ENCODE peak calls at places on chromosomes 7 and 10, in eight cellular contexts. One of them, this sample, is unnamed.

GRCh38 chr7:22651534-22652243 is 75.3 kb upstream of the IL6 start:
- DNase-seq in IMR-90: peak; percentile 83
- DNase-seq in heart left ventricle: no peak
- DNase-seq in PC-3: peak; percentile 74
- DNase-seq in left lung: no peak
- DNase-seq in psoas muscle: no peak
- DNase-seq in CD4-positive, alpha-beta memory T cell: no peak
- DNase-seq in SJSA1: peak; percentile 86
- DNase-seq in this sample: no peak

GRCh38 chr7:71497233-71497946 is 365.4 kb downstream of the GALNT17 start:
- DNase-seq in left lung: no peak
- DNase-seq in heart left ventricle: peak; percentile 36
- DNase-seq in SJSA1: no peak
- DNase-seq in IMR-90: no peak
- DNase-seq in psoas muscle: no peak
- DNase-seq in CD4-positive, alpha-beta memory T cell: no peak
- DNase-seq in PC-3: no peak
- DNase-seq in this sample: no peak

GRCh38 chr7:137441451-137441850 is 97.9 kb upstream of the PTN start:
- DNase-seq in left lung: no peak
- DNase-seq in IMR-90: no peak
- DNase-seq in CD4-positive, alpha-beta memory T cell: no peak
- DNase-seq in SJSA1: no peak
- DNase-seq in psoas muscle: no peak
- DNase-seq in heart left ventricle: no peak
- DNase-seq in PC-3: no peak
- DNase-seq in this sample: no peak

GRCh38 chr7:80002865-80003264 is 131.8 kb upstream of the GNAI1 start:
- DNase-seq in PC-3: no peak
- DNase-seq in IMR-90: peak; percentile 38
- DNase-seq in SJSA1: no peak
- DNase-seq in psoas muscle: no peak
- DNase-seq in left lung: no peak
- DNase-seq in CD4-positive, alpha-beta memory T cell: no peak
- DNase-seq in heart left ventricle: no peak
- DNase-seq in this sample: no peak

GRCh38 chr10:46547881-46548780 is 8.3 kb downstream of the GPRIN2 start:
- DNase-seq in heart left ventricle: peak; percentile 24
- DNase-seq in IMR-90: peak; percentile 51
- DNase-seq in PC-3: peak; percentile 24
- DNase-seq in psoas muscle: peak; percentile 15
- DNase-seq in SJSA1: peak; percentile 44
- DNase-seq in left lung: peak; percentile 81
- DNase-seq in CD4-positive, alpha-beta memory T cell: no peak
- DNase-seq in this sample: no peak

GRCh38 chr7:98548981-98549380 is 68.1 kb upstream of the NPTX2 start:
- DNase-seq in IMR-90: no peak
- DNase-seq in CD4-positive, alpha-beta memory T cell: no peak
- DNase-seq in PC-3: no peak
- DNase-seq in left lung: no peak
- DNase-seq in psoas muscle: no peak
- DNase-seq in heart left ventricle: no peak
- DNase-seq in SJSA1: no peak
- DNase-seq in this sample: no peak

GRCh38 chr10:69647819-69648218 is 17.8 kb downstream of the FAM241B start:
- DNase-seq in left lung: no peak
- DNase-seq in PC-3: no peak
- DNase-seq in IMR-90: no peak
- DNase-seq in psoas muscle: no peak
- DNase-seq in SJSA1: no peak
- DNase-seq in heart left ventricle: no peak
- DNase-seq in CD4-positive, alpha-beta memory T cell: no peak
- DNase-seq in this sample: no peak

GRCh38 chr7:101330011-101330484 is 8.4 kb upstream of the IFT22 start:
- DNase-seq in psoas muscle: no peak
- DNase-seq in IMR-90: no peak
- DNase-seq in heart left ventricle: peak; percentile 56
- DNase-seq in PC-3: no peak
- DNase-seq in SJSA1: no peak
- DNase-seq in left lung: peak; percentile 40
- DNase-seq in CD4-positive, alpha-beta memory T cell: no peak
- DNase-seq in this sample: no peak

GRCh38 chr10:30980951-30981616 is 50.6 kb downstream of the ZNF438 start:
- DNase-seq in SJSA1: no peak
- DNase-seq in CD4-positive, alpha-beta memory T cell: no peak
- DNase-seq in heart left ventricle: peak; percentile 81
- DNase-seq in psoas muscle: peak; percentile 45
- DNase-seq in PC-3: peak; percentile 53
- DNase-seq in IMR-90: peak; percentile 63
- DNase-seq in left lung: no peak
- DNase-seq in this sample: no peak

GRCh38 chr7:101116898-101117297 is 10.0 kb upstream of the SERPINE1 start:
- DNase-seq in psoas muscle: no peak
- DNase-seq in left lung: no peak
- DNase-seq in SJSA1: no peak
- DNase-seq in IMR-90: no peak
- DNase-seq in heart left ventricle: no peak
- DNase-seq in PC-3: no peak
- DNase-seq in CD4-positive, alpha-beta memory T cell: no peak
- DNase-seq in this sample: no peak

GRCh38 chr10:33365871-33366411 is 31.5 kb upstream of the NRP1 start:
- DNase-seq in CD4-positive, alpha-beta memory T cell: no peak
- DNase-seq in left lung: no peak
- DNase-seq in heart left ventricle: no peak
- DNase-seq in psoas muscle: no peak
- DNase-seq in IMR-90: peak; percentile 98
- DNase-seq in PC-3: peak; percentile 100
- DNase-seq in SJSA1: peak; percentile 77
- DNase-seq in this sample: no peak

GRCh38 chr7:69564454-69565417 is 33.5 kb upstream of the AUTS2 start:
- DNase-seq in PC-3: no peak
- DNase-seq in psoas muscle: no peak
- DNase-seq in IMR-90: no peak
- DNase-seq in left lung: no peak
- DNase-seq in SJSA1: no peak
- DNase-seq in CD4-positive, alpha-beta memory T cell: no peak
- DNase-seq in heart left ventricle: peak; percentile 29
- DNase-seq in this sample: no peak

GRCh38 chr7:34875481-34875880 is 161.8 kb downstream of the DPY19L1 start:
- DNase-seq in SJSA1: no peak
- DNase-seq in psoas muscle: no peak
- DNase-seq in CD4-positive, alpha-beta memory T cell: no peak
- DNase-seq in PC-3: no peak
- DNase-seq in left lung: no peak
- DNase-seq in IMR-90: no peak
- DNase-seq in heart left ventricle: no peak
- DNase-seq in this sample: no peak

GRCh38 chr7:46745700-46746090 is 824.6 kb upstream of the IGFBP3 start:
- DNase-seq in left lung: no peak
- DNase-seq in heart left ventricle: no peak
- DNase-seq in CD4-positive, alpha-beta memory T cell: no peak
- DNase-seq in PC-3: peak; percentile 2
- DNase-seq in psoas muscle: no peak
- DNase-seq in SJSA1: no peak
- DNase-seq in IMR-90: peak; percentile 21
- DNase-seq in this sample: no peak

GRCh38 chr7:20438665-20439376 is 108.1 kb downstream of the ITGB8 start:
- DNase-seq in IMR-90: no peak
- DNase-seq in SJSA1: no peak
- DNase-seq in heart left ventricle: no peak
- DNase-seq in psoas muscle: no peak
- DNase-seq in left lung: no peak
- DNase-seq in PC-3: no peak
- DNase-seq in CD4-positive, alpha-beta memory T cell: no peak
- DNase-seq in this sample: no peak

GRCh38 chr10:77037735-77038411 is 599.7 kb downstream of the KCNMA1 start:
- DNase-seq in left lung: no peak
- DNase-seq in SJSA1: no peak
- DNase-seq in psoas muscle: no peak
- DNase-seq in PC-3: no peak
- DNase-seq in IMR-90: no peak
- DNase-seq in heart left ventricle: no peak
- DNase-seq in CD4-positive, alpha-beta memory T cell: no peak
- DNase-seq in this sample: no peak

GRCh38 chr10:126290232-126290631 is 98.0 kb downstream of the ADAM12 start:
- DNase-seq in psoas muscle: no peak
- DNase-seq in PC-3: no peak
- DNase-seq in CD4-positive, alpha-beta memory T cell: no peak
- DNase-seq in SJSA1: no peak
- DNase-seq in heart left ventricle: no peak
- DNase-seq in IMR-90: no peak
- DNase-seq in left lung: no peak
- DNase-seq in this sample: no peak

GRCh38 chr7:112989531-112989930 is 97.1 kb downstream of the GPR85 start:
- DNase-seq in heart left ventricle: no peak
- DNase-seq in PC-3: peak; percentile 44
- DNase-seq in left lung: no peak
- DNase-seq in psoas muscle: no peak
- DNase-seq in SJSA1: no peak
- DNase-seq in IMR-90: peak; percentile 43
- DNase-seq in CD4-positive, alpha-beta memory T cell: no peak
- DNase-seq in this sample: no peak

GRCh38 chr7:504221-505081 is 15.2 kb downstream of the PDGFA start:
- DNase-seq in SJSA1: no peak
- DNase-seq in IMR-90: no peak
- DNase-seq in psoas muscle: peak; percentile 11
- DNase-seq in PC-3: no peak
- DNase-seq in heart left ventricle: peak; percentile 32
- DNase-seq in left lung: peak; percentile 83
- DNase-seq in CD4-positive, alpha-beta memory T cell: no peak
- DNase-seq in this sample: no peak

GRCh38 chr10:32141018-32141807 is 85.0 kb upstream of the KIF5B start:
- DNase-seq in heart left ventricle: no peak
- DNase-seq in IMR-90: peak; percentile 33
- DNase-seq in CD4-positive, alpha-beta memory T cell: no peak
- DNase-seq in PC-3: no peak
- DNase-seq in psoas muscle: no peak
- DNase-seq in SJSA1: no peak
- DNase-seq in left lung: no peak
- DNase-seq in this sample: no peak

GRCh38 chr7:158386866-158387820 is 200.5 kb downstream of the PTPRN2 start:
- DNase-seq in heart left ventricle: no peak
- DNase-seq in CD4-positive, alpha-beta memory T cell: no peak
- DNase-seq in IMR-90: no peak
- DNase-seq in left lung: no peak
- DNase-seq in PC-3: no peak
- DNase-seq in SJSA1: no peak
- DNase-seq in psoas muscle: no peak
- DNase-seq in this sample: no peak

DNA sequence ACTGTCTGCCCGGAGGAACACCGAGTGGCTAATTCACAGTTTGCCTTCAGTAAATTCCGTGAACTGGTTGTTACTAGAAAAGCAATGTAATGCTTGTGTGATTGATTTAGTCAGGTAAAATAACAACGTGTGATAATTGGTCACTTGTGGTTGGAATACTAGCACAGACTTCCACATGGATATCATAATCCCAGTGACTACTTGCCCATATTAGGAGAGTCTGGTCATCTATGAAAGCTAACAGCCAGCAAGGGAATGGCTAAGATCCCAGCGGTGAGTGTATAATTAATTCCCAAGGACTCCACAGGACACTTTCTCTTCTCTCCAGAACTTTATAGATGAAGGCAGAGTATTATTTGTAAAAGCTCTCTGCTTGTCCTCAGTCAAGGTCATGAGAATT is 662.5 kb upstream of the TEX47 start:
- DNase-seq in left lung: no peak
- DNase-seq in PC-3: no peak
- DNase-seq in IMR-90: no peak
- DNase-seq in heart left ventricle: no peak
- DNase-seq in CD4-positive, alpha-beta memory T cell: no peak
- DNase-seq in SJSA1: no peak
- DNase-seq in psoas muscle: no peak
- DNase-seq in this sample: no peak
- H3K4me1 ChIP-seq in left lung: no peaks in the 10 kb centered on the region
- H3K4me1 ChIP-seq in PC-3: no peaks in the 10 kb centered on the region
- H3K4me1 ChIP-seq in IMR-90: no peaks in the 10 kb centered on the region
- H3K4me1 ChIP-seq in heart left ventricle: no peaks in the 10 kb centered on the region
- H3K4me1 ChIP-seq in CD4-positive, alpha-beta memory T cell: no peaks in the 10 kb centered on the region
- H3K4me1 ChIP-seq in SJSA1: no peaks in the 10 kb centered on the region
- H3K4me1 ChIP-seq in psoas muscle: no peaks in the 10 kb centered on the region
- H3K4me1 ChIP-seq in this sample: no peaks in the 10 kb centered on the region

DNA sequence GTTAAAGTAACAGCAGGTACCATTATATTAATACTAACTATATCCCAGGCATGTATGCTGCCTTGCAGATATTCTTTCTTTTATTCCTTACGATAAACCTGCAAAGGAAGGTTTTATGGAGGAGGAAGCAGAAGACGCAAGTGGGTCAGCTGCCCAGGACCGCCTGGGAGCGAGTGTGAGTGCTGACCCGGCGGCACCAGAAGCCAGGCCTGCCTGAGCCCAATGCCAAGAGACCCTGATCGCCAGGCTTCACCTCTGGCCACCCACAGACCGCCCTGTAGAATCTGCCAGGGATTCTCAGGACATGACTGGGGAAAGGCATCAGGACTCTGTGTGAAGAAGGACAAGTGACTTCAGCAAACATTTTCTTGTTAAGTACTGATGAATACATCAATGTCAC is 26.3 kb downstream of the PITRM1 start:
- DNase-seq in heart left ventricle: no peak
- DNase-seq in CD4-positive, alpha-beta memory T cell: no peak
- DNase-seq in PC-3: no peak
- DNase-seq in psoas muscle: no peak
- DNase-seq in IMR-90: no peak
- DNase-seq in SJSA1: no peak
- DNase-seq in left lung: no peak
- DNase-seq in this sample: no peak
- H3K36me3 ChIP-seq in heart left ventricle: peaks cover 48% of the 10 kb centered on the region
- H3K36me3 ChIP-seq in CD4-positive, alpha-beta memory T cell: peaks cover 84% of the 10 kb centered on the region
- H3K36me3 ChIP-seq in PC-3: peaks cover 6% of the 10 kb centered on the region
- H3K36me3 ChIP-seq in psoas muscle: peaks cover 100% of the 10 kb centered on the region
- H3K36me3 ChIP-seq in IMR-90: peaks cover 78% of the 10 kb centered on the region
- H3K36me3 ChIP-seq in SJSA1: peaks cover 100% of the 10 kb centered on the region
- H3K36me3 ChIP-seq in left lung: no peaks in the 10 kb centered on the region
- H3K36me3 ChIP-seq in this sample: peaks cover 87% of the 10 kb centered on the region

GRCh38 chr7:13872751-13873150 is 116.7 kb downstream of the ETV1 start:
- DNase-seq in SJSA1: no peak
- DNase-seq in PC-3: no peak
- DNase-seq in CD4-positive, alpha-beta memory T cell: no peak
- DNase-seq in IMR-90: no peak
- DNase-seq in heart left ventricle: no peak
- DNase-seq in psoas muscle: no peak
- DNase-seq in left lung: no peak
- DNase-seq in this sample: no peak
- H3K27ac ChIP-seq in SJSA1: no peak overlapping the region
- H3K27ac ChIP-seq in PC-3: no peak overlapping the region
- H3K27ac ChIP-seq in CD4-positive, alpha-beta memory T cell: no peak overlapping the region
- H3K27ac ChIP-seq in IMR-90: no peak overlapping the region
- H3K27ac ChIP-seq in heart left ventricle: no peak overlapping the region
- H3K27ac ChIP-seq in psoas muscle: no peak overlapping the region
- H3K27ac ChIP-seq in left lung: no peak overlapping the region
- H3K27ac ChIP-seq in this sample: no peak overlapping the region

DNA sequence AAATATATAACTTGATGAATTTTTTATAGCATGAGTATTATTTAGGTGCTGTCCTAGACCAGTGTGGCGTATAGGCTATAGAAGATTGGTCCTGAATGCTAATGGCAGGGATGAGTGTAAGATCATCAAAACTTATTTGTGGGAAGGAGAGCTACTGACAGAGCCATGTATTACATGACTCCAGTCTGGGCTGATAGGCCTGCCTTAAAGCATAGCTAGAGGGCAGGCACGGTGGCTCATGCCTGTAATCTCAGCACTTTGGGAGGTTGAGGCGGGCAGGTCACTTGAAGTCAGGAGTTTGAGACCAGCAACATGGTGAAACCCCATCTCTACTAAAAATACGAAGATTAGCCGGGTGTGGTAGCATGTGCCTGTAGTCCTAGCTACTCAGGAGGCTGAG is 198.1 kb upstream of the KLF14 start:
- DNase-seq in heart left ventricle: no peak
- DNase-seq in IMR-90: no peak
- DNase-seq in left lung: no peak
- DNase-seq in CD4-positive, alpha-beta memory T cell: no peak
- DNase-seq in SJSA1: no peak
- DNase-seq in PC-3: no peak
- DNase-seq in psoas muscle: no peak
- DNase-seq in this sample: no peak
- H3K4me1 ChIP-seq in heart left ventricle: peaks cover 4% of the 10 kb centered on the region
- H3K4me1 ChIP-seq in IMR-90: peaks cover 12% of the 10 kb centered on the region
- H3K4me1 ChIP-seq in left lung: peaks cover 40% of the 10 kb centered on the region
- H3K4me1 ChIP-seq in CD4-positive, alpha-beta memory T cell: peaks cover 100% of the 10 kb centered on the region
- H3K4me1 ChIP-seq in SJSA1: peaks cover 13% of the 10 kb centered on the region
- H3K4me1 ChIP-seq in PC-3: peaks cover 12% of the 10 kb centered on the region
- H3K4me1 ChIP-seq in psoas muscle: peaks cover 76% of the 10 kb centered on the region
- H3K4me1 ChIP-seq in this sample: peaks cover 47% of the 10 kb centered on the region